ENCODE peak calls at places on chromosomes 13 and 19, in six cellular contexts. K is T47D, W is WTC11, L is psoas muscle, D is left ventricle myocardium superior, Q is IMR-90. O is an unnamed sample.
A peak's percentile ranks its signal among the peaks of the same experiment; 100 is the strongest.

GRCh38 chr13:32390048-32390447 is 37.9 kb downstream of the N4BP2L1 start:
- DNase-seq in K (no peak), W (no peak), L (no peak), D (no peak), Q (no peak), O (no peak)

GRCh38 chr13:94121686-94122085 is 357.8 kb downstream of the DCT start:
- DNase-seq in K (no peak), W (no peak), L (no peak), D (no peak), Q (peak; percentile 86), O (no peak)

GRCh38 chr13:28657784-28658538 is 969 bp upstream of the POMP start:
- DNase-seq in K (no peak), W (no peak), L (no peak), D (no peak), Q (peak; percentile 58), O (no peak)

GRCh38 chr13:19159761-19160420 is 21.7 kb downstream of the TUBA3C start:
- DNase-seq in K (no peak), W (no peak), L (no peak), D (no peak), Q (no peak), O (no peak)

GRCh38 chr19:38949580-38950367 is 19.0 kb downstream of the MRPS12 start:
- DNase-seq in K (no peak), W (peak; percentile 100), L (peak; percentile 87), D (peak; percentile 92), Q (peak; percentile 25), O (peak; percentile 87)

GRCh38 chr19:36009220-36009619 is 607 bp upstream of the SYNE4 start:
- DNase-seq in K (peak; percentile 58), W (peak; percentile 74), L (peak; percentile 78), D (peak; percentile 84), Q (peak; percentile 48), O (peak; percentile 76)

GRCh38 chr13:46795321-46795720 is 1.6 kb downstream of the ESD start:
- DNase-seq in K (no peak), W (no peak), L (no peak), D (no peak), Q (no peak), O (no peak)

GRCh38 chr13:105035092-105035491 is 1500.4 kb downstream of the EFNB2 start:
- DNase-seq in K (no peak), W (no peak), L (no peak), D (no peak), Q (no peak), O (no peak)

GRCh38 chr13:24511019-24511823 is 1.4 kb downstream of the PARP4 start:
- DNase-seq in K (peak; percentile 25), W (no peak), L (no peak), D (no peak), Q (peak; percentile 91), O (no peak)

GRCh38 chr19:18157465-18158063 is 4.6 kb downstream of the PIK3R2 start:
- DNase-seq in K (no peak), W (peak; percentile 59), L (peak; percentile 40), D (no peak), Q (no peak), O (no peak)

GRCh38 chr13:113448885-113449692 is 4.2 kb downstream of the ADPRHL1 start:
- DNase-seq in K (no peak), W (no peak), L (peak; percentile 67), D (no peak), Q (no peak), O (peak; percentile 28)

GRCh38 chr19:8214802-8215201 is 5.6 kb downstream of the CERS4 start:
- DNase-seq in K (no peak), W (no peak), L (no peak), D (peak; percentile 38), Q (no peak), O (no peak)

GRCh38 chr13:93227906-93228801 is 1.5 kb downstream of the GPC6 start:
- DNase-seq in K (peak; percentile 40), W (peak; percentile 79), L (peak; percentile 56), D (peak; percentile 58), Q (peak; percentile 87), O (peak; percentile 23)